ENCODE peak calls at places on chromosomes 5 and 9, in eight cellular contexts. P, F, W, Y, K, H, I and A are unnamed samples.

GRCh38 chr5:134552301-134552700 is 26.8 kb downstream of the JADE2 start:
- DNase-seq in F (no peak), W (no peak), I (peak), Y (peak), K (peak), P (no peak), H (no peak), A (peak)

GRCh38 chr9:101893661-101894646 is 155.5 kb upstream of the GRIN3A start:
- DNase-seq in W (no peak), F (no peak), H (no peak), Y (no peak), P (no peak), K (no peak), I (no peak), A (no peak)

GRCh38 chr9:111348821-111349271 is 18.8 kb upstream of the OR2K2 start:
- DNase-seq in W (no peak), H (no peak), F (no peak), P (no peak), Y (peak), K (peak), I (peak), A (peak)

GRCh38 chr9:91119147-91119546 is 242.6 kb downstream of the AUH start:
- DNase-seq in K (no peak), Y (peak), I (peak), P (no peak), W (no peak), H (no peak), F (no peak), A (no peak)

GRCh38 chr5:127930311-127930710 is 153.3 kb upstream of the SLC12A2 start:
- DNase-seq in H (no peak), I (peak), F (no peak), W (no peak), K (peak), P (no peak), Y (no peak), A (no peak)

GRCh38 chr9:33137781-33138264 is 29.3 kb downstream of the B4GALT1 start:
- DNase-seq in W (no peak), H (no peak), K (no peak), Y (no peak), P (no peak), I (no peak), F (no peak), A (no peak)

GRCh38 chr5:1511037-1511436 is 12.7 kb downstream of the LPCAT1 start:
- DNase-seq in H (peak), P (no peak), I (no peak), W (peak), F (no peak), Y (no peak), K (no peak), A (no peak)

GRCh38 chr5:51632794-51633193 is 249.5 kb downstream of the ISL1 start:
- DNase-seq in K (peak), H (no peak), F (no peak), P (no peak), I (no peak), W (no peak), Y (no peak), A (no peak)

GRCh38 chr9:34568133-34568532 is 21.4 kb downstream of the CNTFR start:
- DNase-seq in W (no peak), F (no peak), Y (no peak), H (no peak), K (no peak), P (no peak), I (no peak), A (no peak)

GRCh38 chr5:67156976-67157583 is 39.5 kb downstream of the CD180 start:
- DNase-seq in F (peak), H (peak), Y (peak), W (no peak), K (peak), P (no peak), I (peak), A (no peak)

GRCh38 chr9:27548055-27548741 is 18.6 kb upstream of the MOB3B start:
- DNase-seq in H (no peak), Y (peak), W (no peak), I (peak), K (no peak), P (no peak), F (peak), A (no peak)

GRCh38 chr5:132073231-132074013 is at the start of gene CSF2:
- DNase-seq in Y (no peak), K (no peak), W (peak), F (no peak), P (no peak), I (peak), H (no peak), A (no peak)

GRCh38 chr9:129702563-129702962 is 37.1 kb downstream of the PRRX2 start:
- DNase-seq in W (peak), F (no peak), K (peak), P (no peak), Y (peak), I (peak), H (no peak), A (no peak)

GRCh38 chr9:135468866-135469521 is 10.6 kb upstream of the PPP1R26 start:
- DNase-seq in K (no peak), Y (peak), P (peak), W (no peak), I (peak), H (no peak), F (no peak), A (no peak)

GRCh38 chr9:2017459-2018161 is 2.5 kb downstream of the SMARCA2 start:
- DNase-seq in Y (peak), W (peak), F (peak), I (peak), P (peak), K (peak), H (peak), A (no peak)

GRCh38 chr9:129111762-129112151 is 542 bp downstream of the PTPA start:
- DNase-seq in K (peak), P (peak), H (no peak), Y (peak), I (peak), F (peak), W (peak), A (no peak)

GRCh38 chr5:15014809-15015208 is 143.2 kb upstream of the ANKH start:
- DNase-seq in Y (no peak), F (no peak), K (no peak), H (no peak), P (no peak), W (no peak), I (peak), A (no peak)

GRCh38 chr9:93093081-93093448 is 3.0 kb upstream of the CARD19 start:
- DNase-seq in F (no peak), H (peak), W (peak), Y (no peak), P (no peak), K (no peak), I (no peak), A (no peak)

GRCh38 chr5:60538955-60539866 is 160.8 kb downstream of the DEPDC1B start:
- DNase-seq in W (no peak), F (no peak), H (no peak), P (no peak), Y (peak), I (no peak), K (no peak), A (no peak)

GRCh38 chr5:14148890-14149671 is 5.9 kb downstream of the TRIO start:
- DNase-seq in F (no peak), W (no peak), P (no peak), I (no peak), H (no peak), Y (no peak), K (no peak), A (no peak)

GRCh38 chr9:70340572-70340971 is 73.9 kb downstream of the KLF9 start:
- DNase-seq in W (no peak), P (no peak), F (peak), Y (peak), K (no peak), I (peak), H (no peak), A (peak)

GRCh38 chr5:174065528-174066189 is 20.2 kb downstream of the NSG2 start:
- DNase-seq in I (no peak), K (peak), H (no peak), W (no peak), P (no peak), Y (no peak), F (peak), A (no peak)

GRCh38 chr9:135743546-135744332 is 41.8 kb downstream of the KCNT1 start:
- DNase-seq in F (no peak), I (no peak), K (no peak), H (no peak), P (no peak), Y (no peak), W (no peak), A (no peak)

GRCh38 chr5:168438349-168438748 is 47.9 kb upstream of the RARS1 start:
- DNase-seq in K (no peak), H (no peak), P (no peak), W (no peak), Y (no peak), F (no peak), I (peak), A (no peak)

GRCh38 chr5:178420424-178420823 is 169.8 kb downstream of the COL23A1 start:
- DNase-seq in P (no peak), W (no peak), I (no peak), H (no peak), Y (no peak), K (no peak), F (no peak), A (no peak)

GRCh38 chr5:37174928-37175327 is 74.2 kb downstream of the CPLANE1 start:
- DNase-seq in H (no peak), Y (no peak), P (no peak), F (no peak), W (no peak), K (no peak), I (no peak), A (no peak)

GRCh38 chr5:173458819-173459218 is 130.6 kb upstream of the STC2 start:
- DNase-seq in I (peak), F (no peak), K (no peak), H (no peak), W (no peak), Y (peak), P (no peak), A (no peak)

GRCh38 chr9:1018121-1018520 is 32.0 kb upstream of the DMRT2 start:
- DNase-seq in K (no peak), W (no peak), P (no peak), Y (no peak), H (no peak), I (peak), F (peak), A (no peak)

GRCh38 chr9:127349483-127350127 is 47.4 kb upstream of the SLC2A8 start:
- DNase-seq in F (no peak), Y (no peak), K (peak), W (no peak), P (no peak), H (peak), I (no peak), A (no peak)

GRCh38 chr5:135697251-135697958 is 118.6 kb upstream of the CXCL14 start:
- DNase-seq in Y (no peak), I (no peak), P (no peak), K (no peak), W (no peak), H (no peak), F (no peak), A (no peak)

GRCh38 chr5:177301503-177302165 is 1.9 kb downstream of the RAB24 start:
- DNase-seq in H (no peak), K (peak), Y (no peak), I (no peak), P (no peak), W (no peak), F (no peak), A (no peak)

GRCh38 chr5:79806741-79807140 is 117.1 kb downstream of the CMYA5 start:
- DNase-seq in F (peak), Y (no peak), H (no peak), K (no peak), I (no peak), P (no peak), W (no peak), A (no peak)

GRCh38 chr9:135925496-135926133 is 18.3 kb upstream of the CAMSAP1 start:
- DNase-seq in I (peak), Y (no peak), H (peak), W (peak), F (no peak), P (peak), K (no peak), A (no peak)

GRCh38 chr5:55172051-55172899 is 702 bp downstream of the CDC20B start:
- DNase-seq in K (peak), I (peak), W (no peak), H (peak), Y (peak), P (peak), F (peak), A (peak)

GRCh38 chr9:94697972-94698581 is 28.4 kb upstream of the AOPEP start:
- DNase-seq in W (no peak), P (no peak), Y (peak), I (peak), F (peak), H (no peak), K (no peak), A (no peak)